ENCODE peak calls at places on chromosome 7, in six cellular contexts. N, F, X, J, W and U are unnamed samples.
A peak's percentile ranks its signal among the peaks of the same experiment; 100 is the strongest.

GRCh38 chr7:29884399-29885272 is 78.3 kb downstream of the WIPF3 start:
- DNase-seq in N (no peak), F (no peak), X (no peak), J (no peak), W (no peak), U (no peak)

GRCh38 chr7:107122483-107122882 is 46.3 kb upstream of the HBP1 start:
- DNase-seq in N (no peak), F (no peak), X (no peak), J (peak; percentile 90), W (no peak), U (no peak)

GRCh38 chr7:29935111-29935510 is 54.5 kb downstream of the SCRN1 start:
- DNase-seq in N (peak; percentile 28), F (no peak), X (no peak), J (no peak), W (no peak), U (no peak)

GRCh38 chr7:100373261-100373831 is at the start of gene PILRA:
- DNase-seq in N (no peak), F (no peak), X (no peak), J (peak; percentile 20), W (no peak), U (peak; percentile 53)

GRCh38 chr7:121960678-121961461 is 87.9 kb downstream of the PTPRZ1 start:
- DNase-seq in N (peak; percentile 87), F (peak; percentile 50), X (no peak), J (peak; percentile 37), W (no peak), U (no peak)

GRCh38 chr7:17770710-17771375 is 169.5 kb downstream of the SNX13 start:
- DNase-seq in N (no peak), F (no peak), X (no peak), J (no peak), W (peak; percentile 77), U (no peak)

GRCh38 chr7:70749831-70750230 is 382.1 kb upstream of the GALNT17 start:
- DNase-seq in N (no peak), F (no peak), X (no peak), J (no peak), W (no peak), U (no peak)

GRCh38 chr7:16421333-16422099 is at the start of gene CRPPA:
- DNase-seq in N (peak; percentile 40), F (peak; percentile 68), X (peak; percentile 86), J (peak; percentile 53), W (peak; percentile 42), U (no peak)

GRCh38 chr7:45007571-45008328 is 7.7 kb downstream of the CCM2 start:
- DNase-seq in N (no peak), F (no peak), X (no peak), J (no peak), W (no peak), U (no peak)

GRCh38 chr7:20797174-20798080 is 10.7 kb upstream of the SP8 start:
- DNase-seq in N (no peak), F (peak; percentile 27), X (peak; percentile 72), J (no peak), W (peak; percentile 41), U (no peak)

GRCh38 chr7:158613481-158613880 is 25.9 kb upstream of the PTPRN2 start:
- DNase-seq in N (peak; percentile 11), F (no peak), X (no peak), J (no peak), W (peak; percentile 98), U (no peak)

GRCh38 chr7:46993396-46993795 is 588.5 kb downstream of the TNS3 start:
- DNase-seq in N (no peak), F (no peak), X (no peak), J (peak; percentile 40), W (no peak), U (peak; percentile 33)

GRCh38 chr7:126368-126767 is 66.0 kb upstream of the FAM20C start:
- DNase-seq in N (no peak), F (no peak), X (no peak), J (no peak), W (no peak), U (no peak)

GRCh38 chr7:70143089-70144044 is 545.1 kb downstream of the AUTS2 start:
- DNase-seq in N (peak; percentile 77), F (no peak), X (no peak), J (peak; percentile 37), W (no peak), U (no peak)

GRCh38 chr7:30933124-30933893 is 21.7 kb downstream of the AQP1 start:
- DNase-seq in N (no peak), F (peak; percentile 84), X (peak; percentile 22), J (no peak), W (no peak), U (no peak)

GRCh38 chr7:104299323-104299722 is 29.1 kb upstream of the LHFPL3 start:
- DNase-seq in N (no peak), F (peak; percentile 4), X (no peak), J (no peak), W (no peak), U (peak; percentile 8)

GRCh38 chr7:16657656-16658279 is 11.8 kb downstream of the BZW2 start:
- DNase-seq in N (peak; percentile 76), F (peak; percentile 59), X (peak; percentile 89), J (peak; percentile 91), W (no peak), U (no peak)

GRCh38 chr7:79084423-79084822 is 369.0 kb downstream of the MAGI2 start:
- DNase-seq in N (no peak), F (no peak), X (no peak), J (peak; percentile 17), W (no peak), U (no peak)

GRCh38 chr7:55366461-55367138 is 1.5 kb downstream of the LANCL2 start:
- DNase-seq in N (no peak), F (peak; percentile 17), X (no peak), J (no peak), W (peak; percentile 64), U (no peak)

GRCh38 chr7:134450296-134451000 is 8.5 kb downstream of the AKR1B1 start:
- DNase-seq in N (no peak), F (no peak), X (no peak), J (peak; percentile 36), W (no peak), U (no peak)

GRCh38 chr7:12674861-12675260 is 12.6 kb upstream of the ARL4A start:
- DNase-seq in N (no peak), F (peak; percentile 41), X (peak; percentile 49), J (peak; percentile 66), W (peak; percentile 67), U (no peak)

GRCh38 chr7:7424151-7424873 is 111.4 kb downstream of the COL28A1 start:
- DNase-seq in N (peak; percentile 38), F (peak; percentile 80), X (peak; percentile 62), J (peak; percentile 77), W (peak; percentile 84), U (peak; percentile 60)

GRCh38 chr7:148953676-148954075 is 69.6 kb upstream of the EZH2 start:
- DNase-seq in N (no peak), F (no peak), X (no peak), J (no peak), W (no peak), U (no peak)

GRCh38 chr7:104328308-104328969 is at the start of gene LHFPL3:
- DNase-seq in N (no peak), F (peak; percentile 72), X (no peak), J (no peak), W (no peak), U (peak; percentile 75)

GRCh38 chr7:6106140-6106904 is 75.1 kb downstream of the ANKRD61 start:
- DNase-seq in N (peak; percentile 23), F (peak; percentile 11), X (peak; percentile 45), J (peak; percentile 64), W (peak; percentile 64), U (no peak)

GRCh38 chr7:37921340-37921805 is 933 bp downstream of the EPDR1 start:
- DNase-seq in N (peak; percentile 38), F (peak; percentile 68), X (no peak), J (no peak), W (no peak), U (no peak)

GRCh38 chr7:48813472-48813871 is 110.9 kb upstream of the CDC14C start:
- DNase-seq in N (no peak), F (no peak), X (no peak), J (no peak), W (no peak), U (no peak)

GRCh38 chr7:1442355-1443124 is 16.7 kb downstream of the MICALL2 start:
- DNase-seq in N (no peak), F (no peak), X (no peak), J (no peak), W (no peak), U (no peak)

GRCh38 chr7:1441615-1442354 is 17.5 kb downstream of the MICALL2 start:
- DNase-seq in N (no peak), F (no peak), X (no peak), J (no peak), W (no peak), U (no peak)

GRCh38 chr7:1438821-1439220 is 20.4 kb downstream of the MICALL2 start:
- DNase-seq in N (no peak), F (no peak), X (no peak), J (no peak), W (no peak), U (no peak)

GRCh38 chr7:1439373-1440363 is 19.6 kb downstream of the MICALL2 start:
- DNase-seq in N (no peak), F (no peak), X (no peak), J (no peak), W (no peak), U (no peak)

DNA sequence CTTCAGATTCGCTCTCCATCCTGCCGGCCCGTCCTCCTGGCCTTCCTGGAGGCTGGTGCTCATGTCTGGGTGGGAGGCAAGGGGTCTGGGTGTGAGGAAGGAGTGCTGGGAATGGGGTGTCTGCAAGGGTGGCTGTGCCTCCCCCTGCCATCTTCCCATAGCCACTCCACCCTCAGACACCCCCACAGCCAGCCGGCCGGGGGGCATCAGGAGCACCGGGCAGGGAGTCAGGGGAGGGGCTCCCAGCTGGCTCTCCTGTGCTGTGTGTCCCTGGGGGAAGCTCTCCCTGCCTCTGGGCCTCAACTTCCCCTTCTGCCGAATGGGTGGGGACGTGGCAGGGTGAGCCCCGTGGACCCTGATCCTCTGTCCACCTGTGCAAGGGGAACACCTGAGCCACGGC is 18.6 kb downstream of the MICALL2 start:
- DNase-seq in N (no peak), F (no peak), X (no peak), J (no peak), W (no peak), U (no peak)
- H3K36me3 ChIP-seq in N (peaks cover 2% of the 10 kb centered on the region), F (no peaks in the 10 kb centered on the region), X (no peaks in the 10 kb centered on the region), J (peaks cover 40% of the 10 kb centered on the region), W (no peaks in the 10 kb centered on the region), U (peaks cover 77% of the 10 kb centered on the region)

GRCh38 chr7:137862964-137863363 is 16.2 kb upstream of the DGKI start:
- DNase-seq in N (no peak), F (no peak), X (no peak), J (no peak), W (no peak), U (no peak)
- H3K36me3 ChIP-seq in N (peaks cover 55% of the 10 kb centered on the region), F (peaks cover 10% of the 10 kb centered on the region), X (peaks cover 10% of the 10 kb centered on the region), J (peaks cover 16% of the 10 kb centered on the region), W (no peaks in the 10 kb centered on the region), U (peaks cover 44% of the 10 kb centered on the region)

GRCh38 chr7:22649686-22650085 is 77.3 kb upstream of the IL6 start:
- DNase-seq in N (no peak), F (no peak), X (no peak), J (no peak), W (no peak), U (no peak)
- H3K36me3 ChIP-seq in N (no peaks in the 10 kb centered on the region), F (no peaks in the 10 kb centered on the region), X (no peaks in the 10 kb centered on the region), J (no peaks in the 10 kb centered on the region), W (no peaks in the 10 kb centered on the region), U (no peaks in the 10 kb centered on the region)

DNA sequence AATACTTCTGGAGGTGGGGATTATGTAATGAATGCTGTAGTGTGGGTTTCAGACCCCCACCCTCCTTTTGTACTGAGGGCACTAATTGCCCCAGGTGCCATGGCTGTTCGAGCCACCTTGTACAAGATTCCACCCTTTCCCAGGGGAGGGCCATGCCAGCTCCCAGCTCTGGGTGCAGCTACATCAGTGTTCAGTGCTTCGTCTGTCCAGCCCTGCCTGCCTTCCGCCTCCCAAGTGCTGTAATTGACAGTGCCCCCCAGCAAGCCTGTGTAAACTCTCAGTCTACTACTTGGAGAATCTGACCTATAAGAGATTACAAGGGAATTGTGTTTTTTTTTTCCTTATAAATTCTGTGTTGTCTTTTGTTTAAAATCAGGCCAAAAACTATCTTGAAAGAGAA is 33.0 kb downstream of the GTF2I start:
- DNase-seq in N (no peak), F (no peak), X (no peak), J (no peak), W (no peak), U (no peak)
- H3K36me3 ChIP-seq in N (peaks cover 37% of the 10 kb centered on the region), F (peaks cover 39% of the 10 kb centered on the region), X (peaks cover 7% of the 10 kb centered on the region), J (peaks cover 7% of the 10 kb centered on the region), W (peaks cover 75% of the 10 kb centered on the region), U (no peaks in the 10 kb centered on the region)